ENCODE peak calls at places on chromosome 19, in five cellular contexts. U is heart right ventricle; D is left ventricle myocardium inferior; S is endothelial cell; M is stimulated activated CD8-positive, alpha-beta memory T cell treated with anti-CD3 and anti-CD28 coated beads, Interleukin-2, amount 100 ng/mL, for 48 hours. B is an unnamed sample.

GRCh38 chr19:42323473-42323851 is 2.0 kb upstream of the MEGF8 start:
- DNase-seq in U (no peak), S (no peak), M (no peak), D (no peak), B (no peak)

GRCh38 chr19:7698583-7698982 is 3.3 kb downstream of the FCER2 start:
- DNase-seq in U (no peak), M (no peak), D (no peak), S (no peak), B (no peak)

GRCh38 chr19:47713046-47714021 is at the start of gene EHD2:
- DNase-seq in U (peak; percentile 76), M (peak; percentile 46), S (peak; percentile 68), D (peak; percentile 77), B (peak; percentile 53)

GRCh38 chr19:11982526-11982925 is 17.7 kb downstream of the ZNF763 start:
- DNase-seq in M (no peak), D (no peak), U (no peak), S (no peak), B (no peak)

GRCh38 chr19:16373989-16374388 is 49.4 kb downstream of the KLF2 start:
- DNase-seq in S (no peak), D (no peak), M (no peak), U (no peak), B (no peak)

GRCh38 chr19:6678690-6679109 is 8.7 kb upstream of the TNFSF14 start:
- DNase-seq in S (no peak), D (no peak), U (no peak), M (peak; percentile 64), B (no peak)

GRCh38 chr19:56949651-56950050 is 109.1 kb upstream of the PEG3 start:
- DNase-seq in D (no peak), S (no peak), U (no peak), M (no peak), B (no peak)

GRCh38 chr19:37513397-37513796 is 6.7 kb downstream of the ZNF793 start:
- DNase-seq in M (no peak), D (no peak), S (no peak), U (no peak), B (no peak)

GRCh38 chr19:10617409-10618121 is 7.8 kb upstream of the SLC44A2 start:
- DNase-seq in M (no peak), U (no peak), D (no peak), S (no peak), B (no peak)

GRCh38 chr19:5935473-5936307 is 21.6 kb downstream of the CAPS start:
- DNase-seq in D (no peak), S (no peak), U (no peak), M (no peak), B (no peak)

GRCh38 chr19:44903602-44904425 is 1.8 kb upstream of the APOE start:
- DNase-seq in S (peak; percentile 87), M (peak; percentile 62), D (peak; percentile 74), U (peak; percentile 58), B (peak; percentile 68)

GRCh38 chr19:55703790-55704215 is 28.8 kb downstream of the EPN1 start:
- DNase-seq in S (peak; percentile 60), D (no peak), M (peak; percentile 52), U (no peak), B (no peak)

GRCh38 chr19:954672-955494 is 29.0 kb downstream of the ARID3A start:
- DNase-seq in U (no peak), M (no peak), D (no peak), S (no peak), B (no peak)

GRCh38 chr19:24029941-24030636 is 56.9 kb upstream of the ZNF254 start:
- DNase-seq in M (no peak), S (no peak), U (no peak), D (no peak), B (no peak)

GRCh38 chr19:1019980-1020867 is 699 bp downstream of the TMEM259 start:
- DNase-seq in D (no peak), M (no peak), S (no peak), U (no peak), B (no peak)

GRCh38 chr19:38392707-38393308 is 4.3 kb downstream of the SPRED3 start:
- DNase-seq in S (no peak), D (no peak), U (no peak), M (no peak), B (no peak)

GRCh38 chr19:50357178-50358100 is 8.0 kb downstream of the NAPSA start:
- DNase-seq in D (peak; percentile 77), U (peak; percentile 75), S (peak; percentile 46), M (peak; percentile 86), B (peak; percentile 65)

GRCh38 chr19:49923055-49924003 is 5.7 kb upstream of the ATF5 start:
- DNase-seq in S (no peak), M (no peak), U (no peak), D (no peak), B (no peak)

GRCh38 chr19:49104229-49104864 is 9.8 kb upstream of the LIN7B start:
- DNase-seq in M (no peak), D (no peak), S (no peak), U (no peak), B (no peak)

GRCh38 chr19:49502866-49503581 is 6.8 kb downstream of the RPS11 start:
- DNase-seq in U (peak; percentile 59), S (peak; percentile 35), M (no peak), D (no peak), B (no peak)

GRCh38 chr19:33400856-33401682 is 27.6 kb downstream of the CEBPG start:
- DNase-seq in S (no peak), U (no peak), M (no peak), D (no peak), B (no peak)

GRCh38 chr19:3556978-3557460 is 367 bp downstream of the MFSD12 start:
- DNase-seq in M (peak; percentile 55), S (no peak), U (no peak), D (no peak), B (no peak)

GRCh38 chr19:49930483-49931011 is 1.2 kb upstream of the NUP62 start:
- DNase-seq in M (no peak), U (peak; percentile 59), D (peak; percentile 34), S (peak; percentile 9), B (no peak)

GRCh38 chr19:50214699-50215543 is 11.5 kb downstream of the MYH14 start:
- DNase-seq in M (no peak), D (no peak), S (no peak), U (no peak), B (peak; percentile 39)

GRCh38 chr19:50050406-50051223 is 24.8 kb downstream of the ZNF473 start:
- DNase-seq in D (peak; percentile 85), M (peak; percentile 71), S (no peak), U (peak; percentile 84), B (peak; percentile 82)

GRCh38 chr19:51480590-51480989 is 2.3 kb downstream of the CEACAM18 start:
- DNase-seq in U (no peak), D (no peak), M (no peak), S (peak; percentile 72), B (peak; percentile 68)